ENCODE peak calls at places on chromosomes 13 and 19, in ten cellular contexts. I is ascending aorta, H is GM23248, L is neural progenitor cell, T is psoas muscle, Q is cardiac muscle cell, Z is esophagus squamous epithelium, W is adrenal gland, U is body of pancreas, J is A673. M is an unnamed sample.

GRCh38 chr19:13012690-13013608 is 17.7 kb downstream of the NFIX start:
- DNase-seq in I (peak; percentile 85), H (peak; percentile 92), L (peak; percentile 48), T (peak; percentile 84), Q (no peak), Z (no peak), W (peak; percentile 73), U (no peak), J (peak; percentile 39), M (no peak)

GRCh38 chr19:7904074-7905020 is 670 bp downstream of the MAP2K7 start:
- DNase-seq in I (no peak), H (no peak), L (peak; percentile 66), T (peak; percentile 70), Q (peak; percentile 54), Z (no peak), W (peak; percentile 53), U (peak; percentile 55), J (no peak), M (peak; percentile 77)

GRCh38 chr19:41263042-41263849 is 926 bp upstream of the HNRNPUL1 start:
- DNase-seq in I (peak; percentile 89), H (peak; percentile 93), L (peak; percentile 76), T (peak; percentile 64), Q (peak; percentile 76), Z (no peak), W (peak; percentile 84), U (peak; percentile 75), J (no peak), M (peak; percentile 73)

GRCh38 chr13:85068231-85068630 is 731.0 kb downstream of the SLITRK6 start:
- DNase-seq in I (no peak), H (no peak), L (no peak), T (no peak), Q (no peak), Z (no peak), W (no peak), U (no peak), J (no peak), M (no peak)

GRCh38 chr13:113883921-113884804 is 20.3 kb upstream of the GAS6 start:
- DNase-seq in I (no peak), H (no peak), L (no peak), T (no peak), Q (no peak), Z (no peak), W (no peak), U (no peak), J (no peak), M (no peak)

GRCh38 chr13:100773429-100773828 is 98.8 kb upstream of the TMTC4 start:
- DNase-seq in I (no peak), H (no peak), L (no peak), T (no peak), Q (no peak), Z (no peak), W (no peak), U (no peak), J (no peak), M (no peak)

GRCh38 chr13:90365130-90365529 is 982.4 kb upstream of the MIR17HG start:
- DNase-seq in I (no peak), H (peak; percentile 57), L (no peak), T (no peak), Q (no peak), Z (no peak), W (peak; percentile 16), U (no peak), J (no peak), M (no peak)

GRCh38 chr13:50788551-50788950 is 54.9 kb downstream of the DLEU7 start:
- DNase-seq in I (no peak), H (peak; percentile 70), L (no peak), T (no peak), Q (no peak), Z (no peak), W (no peak), U (no peak), J (no peak), M (no peak)

GRCh38 chr19:45598267-45599011 is 3.6 kb downstream of the GPR4 start:
- DNase-seq in I (no peak), H (peak; percentile 46), L (no peak), T (no peak), Q (no peak), Z (no peak), W (no peak), U (no peak), J (no peak), M (no peak)

GRCh38 chr13:30256713-30257432 is 50.5 kb downstream of the KATNAL1 start:
- DNase-seq in I (no peak), H (peak; percentile 12), L (no peak), T (no peak), Q (peak; percentile 18), Z (no peak), W (no peak), U (no peak), J (no peak), M (no peak)

GRCh38 chr19:1748115-1748702 is 5.1 kb upstream of the ONECUT3 start:
- DNase-seq in I (no peak), H (no peak), L (no peak), T (no peak), Q (no peak), Z (no peak), W (no peak), U (no peak), J (no peak), M (no peak)

GRCh38 chr19:1746401-1747284 is 6.7 kb upstream of the ONECUT3 start:
- DNase-seq in I (no peak), H (peak; percentile 60), L (no peak), T (no peak), Q (no peak), Z (no peak), W (no peak), U (no peak), J (peak; percentile 60), M (no peak)

GRCh38 chr19:1745589-1746031 is 7.7 kb upstream of the ONECUT3 start:
- DNase-seq in I (no peak), H (no peak), L (peak; percentile 60), T (no peak), Q (no peak), Z (no peak), W (no peak), U (no peak), J (peak; percentile 49), M (no peak)

GRCh38 chr19:1748703-1749341 is 4.5 kb upstream of the ONECUT3 start:
- DNase-seq in I (no peak), H (no peak), L (no peak), T (no peak), Q (no peak), Z (no peak), W (no peak), U (no peak), J (no peak), M (no peak)

DNA sequence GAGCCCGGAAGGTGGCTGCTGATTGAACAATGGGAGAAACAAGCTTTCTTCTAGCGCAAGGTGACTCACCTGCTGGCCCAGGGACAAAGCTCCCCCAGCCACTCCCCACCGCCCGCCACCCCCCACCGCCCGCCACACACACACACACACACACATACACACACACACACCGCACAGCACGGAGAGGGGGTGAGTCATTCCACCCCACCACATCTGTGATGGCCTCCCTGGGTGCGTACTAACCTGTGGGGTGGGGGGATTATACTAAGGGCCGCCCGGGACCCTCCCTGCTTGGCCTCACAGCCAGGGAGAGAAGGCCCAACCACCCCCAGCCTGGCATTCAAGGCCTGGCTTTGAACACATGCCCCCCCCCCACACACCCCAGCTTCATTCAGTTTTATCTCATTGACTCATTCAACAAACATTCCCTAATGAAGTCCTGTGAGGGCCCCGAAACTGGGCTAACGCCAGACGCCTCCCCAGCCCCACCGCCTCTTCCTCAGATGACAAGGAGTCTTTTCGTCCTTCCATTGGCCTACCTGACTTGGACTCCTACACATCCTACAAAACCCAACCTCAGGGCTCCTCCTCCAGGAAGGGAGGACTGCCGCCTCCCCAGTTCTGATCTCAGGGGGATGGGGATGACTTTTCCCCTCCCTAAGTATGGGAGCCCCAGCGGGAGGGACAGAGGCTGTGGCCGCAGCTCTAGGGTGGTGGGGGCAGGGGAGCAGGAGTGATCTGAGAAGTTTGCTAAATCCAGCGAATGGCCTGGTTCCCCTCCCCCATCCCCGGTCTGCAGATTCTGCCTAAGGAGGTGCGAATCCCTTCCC is 5.8 kb upstream of the ONECUT3 start:
- DNase-seq in I (no peak), H (peak; percentile 71), L (peak; percentile 53), T (no peak), Q (no peak), Z (no peak), W (peak; percentile 16), U (peak; percentile 40), J (no peak), M (no peak)
- H3K4me3 ChIP-seq in I (no peak overlapping the region), H (no peak overlapping the region), L (no peak overlapping the region), T (no peak overlapping the region), Q (no peak overlapping the region), Z (peak overlapping the region; percentile 50), W (no peak overlapping the region), U (no peak overlapping the region), J (no peak overlapping the region), M (no peak overlapping the region)

GRCh38 chr13:60351816-60352215 is 45.2 kb upstream of the TDRD3 start:
- DNase-seq in I (no peak), H (peak; percentile 9), L (no peak), T (no peak), Q (no peak), Z (no peak), W (no peak), U (no peak), J (no peak), M (no peak)
- H3K4me1 ChIP-seq in I (no peaks in the 10 kb centered on the region), H (no peaks in the 10 kb centered on the region), L (peaks cover 10% of the 10 kb centered on the region), T (no peaks in the 10 kb centered on the region), Q (no peaks in the 10 kb centered on the region), Z (peaks cover 11% of the 10 kb centered on the region), W (no peaks in the 10 kb centered on the region), U (peaks cover 16% of the 10 kb centered on the region), J (no peaks in the 10 kb centered on the region), M (no peaks in the 10 kb centered on the region)

GRCh38 chr13:71522976-71523517 is 344.0 kb downstream of the DACH1 start:
- DNase-seq in I (no peak), H (no peak), L (no peak), T (no peak), Q (no peak), Z (no peak), W (no peak), U (no peak), J (no peak), M (no peak)
- H3K4me3 ChIP-seq in I (no peak overlapping the region), H (no peak overlapping the region), L (no peak overlapping the region), T (no peak overlapping the region), Q (no peak overlapping the region), Z (no peak overlapping the region), W (no peak overlapping the region), U (no peak overlapping the region), J (no peak overlapping the region), M (no peak overlapping the region)

GRCh38 chr19:10230155-10230903 is 802 bp downstream of the S1PR2 start:
- DNase-seq in I (peak; percentile 75), H (peak; percentile 68), L (peak; percentile 84), T (peak; percentile 56), Q (peak; percentile 76), Z (no peak), W (peak; percentile 22), U (peak; percentile 28), J (peak; percentile 43), M (peak; percentile 65)

GRCh38 chr19:10226376-10227214 is 4.5 kb downstream of the S1PR2 start:
- DNase-seq in I (peak; percentile 84), H (peak; percentile 89), L (no peak), T (peak; percentile 83), Q (no peak), Z (no peak), W (no peak), U (peak; percentile 55), J (no peak), M (peak; percentile 62)

GRCh38 chr19:10228925-10229324 is 2.2 kb downstream of the S1PR2 start:
- DNase-seq in I (no peak), H (peak; percentile 70), L (peak; percentile 67), T (no peak), Q (peak; percentile 44), Z (no peak), W (no peak), U (no peak), J (peak; percentile 61), M (no peak)

GRCh38 chr19:10227215-10227971 is 3.7 kb downstream of the S1PR2 start:
- DNase-seq in I (peak; percentile 68), H (peak; percentile 44), L (no peak), T (peak; percentile 32), Q (no peak), Z (no peak), W (no peak), U (no peak), J (no peak), M (no peak)

GRCh38 chr19:10228393-10228792 is 2.7 kb downstream of the S1PR2 start:
- DNase-seq in I (no peak), H (no peak), L (no peak), T (no peak), Q (no peak), Z (no peak), W (no peak), U (no peak), J (no peak), M (no peak)
- H3K4me1 ChIP-seq in I (peaks cover 3% of the 10 kb centered on the region), H (peaks cover 10% of the 10 kb centered on the region), L (peaks cover 5% of the 10 kb centered on the region), T (peaks cover 8% of the 10 kb centered on the region), Q (no peaks in the 10 kb centered on the region), Z (peaks cover 58% of the 10 kb centered on the region), W (peaks cover 7% of the 10 kb centered on the region), U (peaks cover 18% of the 10 kb centered on the region), J (no peaks in the 10 kb centered on the region), M (peaks cover 30% of the 10 kb centered on the region)